ENCODE peak calls at places on chromosomes 5 and 9, in eight cellular contexts. V is GM06990; F is SK-N-SH; H is astrocyte; K is CD8-positive, alpha-beta T cell; S is PC-3; M is ovary; L is neural progenitor cell. Z is an unnamed sample. For H3K27me3 and H3K36me3, the result is how much of the 10 kb centered on the place peaks cover.

GRCh38 chr5:77209495-77210090 is 887 bp upstream of the PDE8B start:
- DNase-seq in V (no peak), F (no peak), H (no peak), K (no peak), S (no peak), M (no peak), L (peak), Z (no peak)

GRCh38 chr9:96075111-96075510 is 199.6 kb downstream of the ERCC6L2 start:
- DNase-seq in V (no peak), F (no peak), H (no peak), K (no peak), S (peak), M (no peak), L (no peak), Z (peak)

GRCh38 chr5:172733179-172733973 is 37.6 kb downstream of the DUSP1 start:
- DNase-seq in V (no peak), F (no peak), H (peak), K (no peak), S (no peak), M (peak), L (peak), Z (peak)

GRCh38 chr9:69554945-69555344 is 117.2 kb downstream of the APBA1 start:
- DNase-seq in V (no peak), F (no peak), H (peak), K (no peak), S (no peak), M (no peak), L (no peak), Z (peak)

GRCh38 chr5:41264019-41264418 is 50.7 kb upstream of the C6 start:
- DNase-seq in V (no peak), F (peak), H (peak), K (no peak), S (no peak), M (peak), L (no peak), Z (no peak)

GRCh38 chr9:122777935-122778671 is 10.6 kb upstream of the OR5C1 start:
- DNase-seq in V (no peak), F (no peak), H (peak), K (no peak), S (peak), M (no peak), L (no peak), Z (peak)

GRCh38 chr9:8718121-8718725 is 918.6 kb upstream of the DMAC1 start:
- DNase-seq in V (no peak), F (no peak), H (peak), K (no peak), S (no peak), M (no peak), L (peak), Z (peak)

GRCh38 chr5:35859101-35859661 is 2.5 kb downstream of the IL7R start:
- DNase-seq in V (no peak), F (no peak), H (peak), K (no peak), S (peak), M (no peak), L (peak), Z (no peak)

GRCh38 chr5:133393776-133394476 is 218.4 kb downstream of the FSTL4 start:
- DNase-seq in V (no peak), F (no peak), H (no peak), K (no peak), S (no peak), M (no peak), L (no peak), Z (no peak)

GRCh38 chr5:30838936-30839511 is 354.5 kb upstream of the CDH6 start:
- DNase-seq in V (no peak), F (no peak), H (peak), K (no peak), S (no peak), M (no peak), L (no peak), Z (no peak)

DNA sequence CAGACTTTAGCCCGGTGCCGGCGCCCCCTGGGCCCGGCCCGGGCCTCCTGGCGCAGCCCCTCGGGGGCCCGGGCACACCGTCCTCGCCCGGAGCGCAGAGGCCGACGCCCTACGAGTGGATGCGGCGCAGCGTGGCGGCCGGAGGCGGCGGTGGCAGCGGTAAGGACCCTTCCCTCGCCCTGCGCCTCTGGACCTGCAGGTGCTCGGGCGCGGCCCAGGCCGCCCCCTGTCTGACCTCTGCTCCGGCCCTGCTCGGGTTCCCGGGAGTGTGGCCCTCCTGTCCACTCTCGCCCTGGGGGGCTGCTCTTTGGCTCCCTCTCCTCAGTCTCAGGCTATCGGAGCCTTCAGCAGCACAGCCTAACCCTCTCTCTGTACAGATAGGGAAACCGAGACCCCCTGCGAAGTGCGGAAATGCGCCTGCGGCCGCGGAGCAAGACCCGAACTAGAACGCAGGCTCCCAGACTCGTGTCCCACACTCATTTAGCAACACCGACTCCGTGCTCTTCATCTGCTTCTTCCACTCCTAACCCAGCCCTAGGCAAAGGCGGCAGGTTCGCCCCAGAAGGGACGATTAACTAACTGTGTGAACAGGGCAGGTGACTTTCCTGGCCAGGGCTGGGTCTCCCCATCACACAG is 703 bp downstream of the CDX1 start:
- DNase-seq in V (no peak), F (no peak), H (no peak), K (no peak), S (no peak), M (no peak), L (peak), Z (no peak)
- H3K27me3 ChIP-seq in V (under half), F (under half), H (under half), K (under half), S (under half), M (under half), L (half or more), Z (under half)

DNA sequence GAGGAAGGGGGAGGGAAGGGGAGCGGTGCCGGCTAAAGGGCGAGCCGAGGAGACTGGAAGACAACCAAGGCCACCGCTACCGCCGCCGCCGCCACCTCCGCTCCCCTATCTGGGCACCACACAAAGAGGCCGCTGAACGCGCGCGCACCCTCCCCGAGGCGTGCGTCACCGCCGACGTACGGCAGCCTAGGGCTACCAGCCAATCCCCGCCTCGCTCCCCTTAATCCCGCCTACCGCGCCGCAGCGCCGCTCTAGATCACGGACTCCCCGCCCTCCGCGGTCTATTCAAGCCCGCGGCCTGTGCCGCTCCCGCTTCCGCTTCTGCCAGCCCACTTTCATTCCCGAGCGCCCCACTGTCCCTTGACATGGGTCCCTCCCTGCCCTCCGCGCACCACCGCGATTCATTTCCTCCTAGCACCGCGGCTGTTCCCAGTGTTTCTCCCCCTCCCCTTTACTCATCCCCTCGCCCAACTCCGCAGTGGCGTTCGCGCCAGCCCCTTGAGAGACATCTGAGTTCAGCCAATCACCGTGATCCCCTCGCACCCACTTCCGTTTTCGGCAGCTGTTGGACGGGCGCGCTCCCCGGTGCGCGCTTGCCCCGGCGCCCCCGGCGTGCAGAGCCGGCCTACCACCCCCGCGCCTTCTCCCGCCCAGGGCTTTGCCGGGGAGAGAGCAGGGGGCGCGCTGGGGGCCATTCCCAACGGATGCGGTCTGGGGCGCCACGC is at the start of gene HNRNPA0:
- DNase-seq in V (peak), F (peak), H (peak), K (peak), S (peak), M (peak), L (peak), Z (peak)
- TF ChIP-seq CTCF in V (no peak), F (no peak), H (no peak), K (no peak), S (no peak), M (peak), L (peak), Z (no peak)

GRCh38 chr9:77237896-77238295 is 60.6 kb downstream of the VPS13A start:
- DNase-seq in V (no peak), F (no peak), H (no peak), K (no peak), S (no peak), M (no peak), L (no peak), Z (no peak)

GRCh38 chr9:77236693-77237092 is 59.4 kb downstream of the VPS13A start:
- DNase-seq in V (no peak), F (no peak), H (no peak), K (no peak), S (no peak), M (no peak), L (no peak), Z (no peak)
- H3K36me3 ChIP-seq in V (under half), F (under half), H (under half), K (under half), S (under half), M (under half), L (under half), Z (under half)

GRCh38 chr5:168195110-168195509 is 96.3 kb upstream of the WWC1 start:
- DNase-seq in V (no peak), F (no peak), H (no peak), K (no peak), S (no peak), M (no peak), L (no peak), Z (no peak)

GRCh38 chr5:168188182-168188581 is 103.3 kb upstream of the WWC1 start:
- DNase-seq in V (no peak), F (no peak), H (no peak), K (no peak), S (no peak), M (no peak), L (no peak), Z (no peak)

GRCh38 chr5:168193518-168194240 is 97.8 kb upstream of the WWC1 start:
- DNase-seq in V (no peak), F (no peak), H (peak), K (no peak), S (no peak), M (no peak), L (no peak), Z (no peak)

GRCh38 chr5:168187599-168187998 is 103.8 kb upstream of the WWC1 start:
- DNase-seq in V (no peak), F (peak), H (no peak), K (no peak), S (no peak), M (no peak), L (no peak), Z (no peak)

GRCh38 chr5:168192120-168192519 is 99.3 kb upstream of the WWC1 start:
- DNase-seq in V (no peak), F (no peak), H (no peak), K (no peak), S (no peak), M (no peak), L (no peak), Z (no peak)
- H3K27me3 ChIP-seq in V (under half), F (under half), H (under half), K (under half), S (half or more), M (under half), L (under half), Z (under half)

GRCh38 chr9:33816327-33817252 is at the start of gene UBE2R2:
- DNase-seq in V (peak), F (peak), H (peak), K (peak), S (peak), M (peak), L (peak), Z (peak)

GRCh38 chr9:33818167-33818831 is 1.3 kb downstream of the UBE2R2 start:
- DNase-seq in V (no peak), F (no peak), H (no peak), K (no peak), S (peak), M (peak), L (no peak), Z (peak)

GRCh38 chr9:33815781-33816180 is 1.2 kb upstream of the UBE2R2 start:
- DNase-seq in V (no peak), F (no peak), H (no peak), K (no peak), S (no peak), M (no peak), L (no peak), Z (no peak)

GRCh38 chr9:33818832-33819500 is 2.0 kb downstream of the UBE2R2 start:
- DNase-seq in V (no peak), F (peak), H (peak), K (no peak), S (peak), M (no peak), L (no peak), Z (peak)

DNA sequence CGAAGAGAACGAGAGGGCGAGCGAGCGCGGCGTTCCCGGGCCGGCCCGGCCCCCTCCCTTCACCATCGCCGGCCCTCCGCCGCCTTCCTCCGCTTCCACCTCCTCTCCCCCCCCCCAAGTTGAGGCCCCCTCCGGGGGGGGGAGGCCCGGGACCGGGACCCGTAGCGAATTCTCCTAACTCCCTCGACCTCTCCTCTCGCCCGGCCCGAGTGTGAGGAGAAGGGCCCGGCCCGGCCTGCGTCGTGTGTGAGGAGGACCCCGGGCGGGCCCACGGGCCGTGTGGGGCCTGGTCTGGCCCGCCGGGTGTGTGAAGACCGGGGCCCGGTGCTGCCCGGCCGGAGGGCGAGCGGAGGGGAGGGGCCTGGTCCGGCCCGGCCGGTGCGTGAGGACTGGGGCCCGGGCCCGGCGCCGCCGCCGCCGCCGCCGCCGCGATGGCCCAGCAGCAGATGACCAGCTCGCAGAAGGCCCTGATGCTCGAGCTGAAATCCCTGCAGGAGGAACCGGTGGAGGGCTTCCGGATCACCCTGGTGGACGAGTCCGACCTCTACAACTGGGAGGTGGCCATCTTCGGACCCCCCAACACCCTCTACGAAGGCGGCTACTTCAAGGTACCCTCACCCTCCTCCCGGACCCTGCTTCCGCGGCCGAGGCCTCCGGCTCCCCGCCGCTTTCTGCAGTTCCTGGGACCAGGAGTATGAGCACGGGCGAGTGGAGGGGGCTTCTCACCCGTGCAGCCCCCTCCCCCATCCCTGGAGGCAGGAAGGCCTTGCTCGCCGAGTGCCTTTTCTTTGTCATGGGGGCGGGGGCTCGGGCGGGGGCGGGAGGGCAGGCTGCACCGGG is 587 bp downstream of the UBE2R2 start:
- DNase-seq in V (peak), F (peak), H (peak), K (peak), S (peak), M (peak), L (peak), Z (peak)
- TF ChIP-seq CTCF in V (no peak), F (peak), H (peak), K (no peak), S (no peak), M (peak), L (peak), Z (peak)

GRCh38 chr9:130307667-130307943 is 42.0 kb downstream of the HMCN2 start:
- DNase-seq in V (no peak), F (no peak), H (no peak), K (no peak), S (no peak), M (no peak), L (no peak), Z (no peak)

GRCh38 chr9:130308081-130308571 is 42.6 kb downstream of the HMCN2 start:
- DNase-seq in V (no peak), F (peak), H (no peak), K (no peak), S (no peak), M (no peak), L (no peak), Z (no peak)

GRCh38 chr9:130305381-130305780 is 39.8 kb downstream of the HMCN2 start:
- DNase-seq in V (no peak), F (no peak), H (peak), K (no peak), S (no peak), M (no peak), L (no peak), Z (no peak)

GRCh38 chr9:130304643-130305042 is 39.1 kb downstream of the HMCN2 start:
- DNase-seq in V (no peak), F (no peak), H (no peak), K (no peak), S (no peak), M (no peak), L (no peak), Z (no peak)

DNA sequence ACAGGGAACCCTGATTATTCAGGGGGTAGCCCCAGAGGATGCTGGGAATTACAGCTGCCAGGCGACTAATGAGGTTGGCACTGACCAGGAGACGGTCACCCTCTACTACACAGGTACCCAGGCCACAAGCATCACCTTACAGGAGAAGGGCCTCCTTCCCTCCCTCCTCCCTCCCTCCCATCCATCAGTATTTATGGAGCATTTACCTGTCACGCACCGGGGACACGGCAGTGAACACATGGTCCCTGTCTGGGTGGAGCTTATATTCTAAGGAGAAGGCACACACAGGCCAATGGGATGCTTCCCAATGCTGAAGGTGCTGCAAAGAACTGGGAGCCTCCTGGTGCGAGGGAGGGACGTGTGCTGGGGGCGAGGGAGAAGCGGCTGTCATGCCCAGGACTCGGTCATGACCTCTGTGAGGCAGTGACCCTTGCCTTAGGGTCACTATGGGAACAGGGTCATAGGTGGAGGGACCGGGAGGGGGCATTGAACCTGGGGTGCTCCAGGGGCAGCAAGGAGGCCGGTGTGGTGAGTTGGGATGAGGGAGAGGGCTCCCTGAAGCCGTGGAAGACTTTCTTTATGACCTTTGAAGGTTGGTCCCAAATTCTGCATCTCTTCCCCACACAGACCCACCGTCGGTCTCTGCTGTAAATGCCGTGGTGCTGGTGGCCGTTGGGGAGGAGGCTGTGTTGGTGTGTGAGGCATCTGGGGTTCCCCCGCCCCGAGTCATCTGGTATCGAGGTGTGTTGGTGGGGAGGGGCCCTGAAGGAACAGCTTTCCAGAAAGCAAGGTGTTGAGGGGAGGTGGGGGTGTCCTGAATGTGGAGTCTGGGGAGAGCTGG is 41.5 kb downstream of the HMCN2 start:
- DNase-seq in V (no peak), F (no peak), H (no peak), K (no peak), S (no peak), M (no peak), L (no peak), Z (no peak)
- H3K36me3 ChIP-seq in V (under half), F (under half), H (under half), K (under half), S (under half), M (under half), L (under half), Z (under half)

GRCh38 chr5:179453616-179454015 is 96.7 kb upstream of the RUFY1 start:
- DNase-seq in V (no peak), F (no peak), H (no peak), K (no peak), S (no peak), M (no peak), L (no peak), Z (no peak)
- H3K27me3 ChIP-seq in V (under half), F (under half), H (under half), K (under half), S (under half), M (under half), L (under half), Z (under half)

DNA sequence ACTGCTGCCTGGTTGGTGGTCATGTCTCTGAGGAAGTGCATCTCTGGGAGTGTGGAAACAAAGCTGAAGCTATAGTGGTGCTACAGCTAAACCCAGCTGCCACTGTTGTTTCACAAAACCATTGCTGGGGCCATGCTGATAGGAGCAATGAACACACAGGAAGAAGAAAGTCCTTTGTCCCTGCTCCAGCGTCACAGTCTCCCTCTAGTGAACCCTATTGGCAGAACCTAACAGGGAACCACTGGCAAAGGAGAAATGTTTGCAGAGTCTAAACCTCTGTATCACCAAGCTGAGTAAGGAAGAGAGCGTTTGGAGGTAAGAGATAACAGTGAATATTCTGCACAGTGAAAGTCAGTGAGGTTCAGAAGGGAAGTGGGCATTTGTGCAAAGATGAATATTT is 244.0 kb downstream of the YTHDC2 start:
- DNase-seq in V (no peak), F (no peak), H (no peak), K (no peak), S (no peak), M (no peak), L (no peak), Z (no peak)
- TF ChIP-seq CTCF in V (no peak), F (no peak), H (no peak), K (no peak), S (no peak), M (no peak), L (peak), Z (no peak)

Z was measured in bronchial epithelial cell.